ENCODE peak calls at places on chromosome 12, in four cellular contexts. M is HFF-Myc, Q is coronary artery, Y is fibroblast of mammary gland. J is an unnamed sample.
A peak's percentile ranks its signal among the peaks of the same experiment; 100 is the strongest.

GRCh38 chr12:57047981-57048380 is 1.9 kb downstream of the MYO1A start:
- DNase-seq in M (no peak), Q (no peak), Y (peak; percentile 66), J (no peak)

GRCh38 chr12:118302053-118302452 is 70.7 kb downstream of the TAOK3 start:
- DNase-seq in M (peak; percentile 20), Q (no peak), Y (peak; percentile 38), J (no peak)

GRCh38 chr12:124727244-124727673 is 136.4 kb downstream of the SCARB1 start:
- DNase-seq in M (no peak), Q (no peak), Y (peak; percentile 70), J (no peak)

GRCh38 chr12:43914391-43914790 is 78.5 kb downstream of the TMEM117 start:
- DNase-seq in M (no peak), Q (no peak), Y (no peak), J (no peak)

GRCh38 chr12:43733687-43734086 is 24.9 kb downstream of the PUS7L start:
- DNase-seq in M (no peak), Q (no peak), Y (no peak), J (no peak)

GRCh38 chr12:75011120-75011519 is 198.5 kb downstream of the KCNC2 start:
- DNase-seq in M (no peak), Q (no peak), Y (no peak), J (no peak)

GRCh38 chr12:70553391-70553859 is 83.8 kb downstream of the PTPRB start:
- DNase-seq in M (no peak), Q (no peak), Y (no peak), J (no peak)

GRCh38 chr12:65464930-65465329 is 186.4 kb downstream of the MSRB3 start:
- DNase-seq in M (peak; percentile 81), Q (no peak), Y (peak; percentile 89), J (peak; percentile 77)

GRCh38 chr12:6430124-6430989 is 14.4 kb upstream of the CD27 start:
- DNase-seq in M (peak; percentile 93), Q (peak; percentile 95), Y (peak; percentile 99), J (peak; percentile 96)

GRCh38 chr12:131493068-131493826 is 217.6 kb upstream of the SFSWAP start:
- DNase-seq in M (no peak), Q (no peak), Y (no peak), J (no peak)

GRCh38 chr12:96045566-96045965 is 10.2 kb upstream of the LTA4H start:
- DNase-seq in M (no peak), Q (no peak), Y (no peak), J (no peak)

GRCh38 chr12:113222730-113223531 is 1.7 kb downstream of the TPCN1 start:
- DNase-seq in M (peak; percentile 82), Q (no peak), Y (peak; percentile 94), J (peak; percentile 75)

GRCh38 chr12:51505363-51505762 is 80.7 kb downstream of the SLC4A8 start:
- DNase-seq in M (no peak), Q (no peak), Y (no peak), J (no peak)

GRCh38 chr12:113252494-113252893 is 31.2 kb downstream of the TPCN1 start:
- DNase-seq in M (no peak), Q (no peak), Y (no peak), J (no peak)

GRCh38 chr12:120463712-120464111 is 5.8 kb downstream of the SRSF9 start:
- DNase-seq in M (no peak), Q (no peak), Y (no peak), J (no peak)

GRCh38 chr12:32918890-32919791 is 22.6 kb upstream of the PKP2 start:
- DNase-seq in M (no peak), Q (no peak), Y (peak; percentile 72), J (no peak)

GRCh38 chr12:99916555-99916954 is 68.2 kb downstream of the ANKS1B start:
- DNase-seq in M (no peak), Q (no peak), Y (peak; percentile 58), J (no peak)

GRCh38 chr12:59657711-59658110 is 61.9 kb downstream of the SLC16A7 start:
- DNase-seq in M (no peak), Q (no peak), Y (no peak), J (no peak)

GRCh38 chr12:96194901-96195844 is 998 bp downstream of the ELK3 start:
- DNase-seq in M (peak; percentile 65), Q (peak; percentile 72), Y (peak; percentile 92), J (no peak)

GRCh38 chr12:95143784-95144205 is 70.4 kb upstream of the NR2C1 start:
- DNase-seq in M (peak; percentile 9), Q (no peak), Y (peak; percentile 7), J (no peak)

GRCh38 chr12:123571343-123571813 is 13.0 kb upstream of the TMED2 start:
- DNase-seq in M (no peak), Q (peak; percentile 76), Y (peak; percentile 98), J (peak; percentile 39)

GRCh38 chr12:66688836-66689439 is 10.1 kb upstream of the GRIP1 start:
- DNase-seq in M (no peak), Q (no peak), Y (peak; percentile 20), J (no peak)

GRCh38 chr12:117679776-117680175 is 289.0 kb downstream of the KSR2 start:
- DNase-seq in M (no peak), Q (no peak), Y (peak; percentile 43), J (no peak)

GRCh38 chr12:118023461-118023860 is 7.0 kb downstream of the RFC5 start:
- DNase-seq in M (no peak), Q (no peak), Y (no peak), J (no peak)

GRCh38 chr12:42023733-42024494 is 120.8 kb downstream of the GXYLT1 start:
- DNase-seq in M (peak; percentile 20), Q (peak; percentile 85), Y (peak; percentile 68), J (peak; percentile 22)

GRCh38 chr12:107017042-107017441 is 30.1 kb upstream of the MTERF2 start:
- DNase-seq in M (no peak), Q (no peak), Y (no peak), J (no peak)

GRCh38 chr12:107019546-107019945 is 32.6 kb upstream of the MTERF2 start:
- DNase-seq in M (no peak), Q (no peak), Y (no peak), J (no peak)

GRCh38 chr12:107012736-107013425 is 25.9 kb upstream of the MTERF2 start:
- DNase-seq in M (no peak), Q (no peak), Y (no peak), J (no peak)

GRCh38 chr12:107011519-107011918 is 24.6 kb upstream of the MTERF2 start:
- DNase-seq in M (no peak), Q (no peak), Y (no peak), J (no peak)

DNA sequence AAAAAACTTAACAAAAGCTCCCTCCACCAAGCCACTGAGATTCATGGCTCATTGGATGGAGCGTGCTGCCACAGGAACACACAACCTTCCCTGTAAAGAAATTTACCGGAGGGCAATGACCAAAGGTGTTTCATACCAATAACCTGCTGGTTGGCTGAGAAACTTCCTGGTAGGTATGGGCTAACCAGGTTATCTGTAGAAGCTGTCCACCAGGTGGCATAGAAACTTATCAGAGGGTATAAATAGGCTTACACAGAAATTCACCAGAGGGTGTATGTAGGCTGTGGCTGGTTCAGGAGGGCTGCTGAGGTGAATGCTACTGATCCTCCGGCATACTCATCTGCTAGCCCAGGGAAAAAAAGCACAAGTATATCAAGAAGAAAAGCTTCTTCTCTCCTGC is 27.1 kb upstream of the MTERF2 start:
- DNase-seq in M (no peak), Q (no peak), Y (no peak), J (no peak)
- TF ChIP-seq CTCF in M (no peak), Q (no peak), Y (no peak), J (no peak)

GRCh38 chr12:15563683-15564082 is 225.5 kb downstream of the EPS8 start:
- DNase-seq in M (no peak), Q (no peak), Y (peak; percentile 91), J (no peak)
- TF ChIP-seq CTCF in M (no peak), Q (no peak), Y (no peak), J (no peak)

GRCh38 chr12:110015132-110015531 is 15.9 kb downstream of the ANKRD13A start:
- DNase-seq in M (no peak), Q (no peak), Y (no peak), J (no peak)
- TF ChIP-seq CTCF in M (no peak), Q (no peak), Y (no peak), J (no peak)

GRCh38 chr12:21704847-21705246 is 47.2 kb upstream of the LDHB start:
- DNase-seq in M (no peak), Q (no peak), Y (no peak), J (no peak)

GRCh38 chr12:21696603-21697002 is 39.0 kb upstream of the LDHB start:
- DNase-seq in M (no peak), Q (no peak), Y (no peak), J (no peak)

GRCh38 chr12:21697829-21698630 is 40.4 kb upstream of the LDHB start:
- DNase-seq in M (peak; percentile 11), Q (no peak), Y (peak; percentile 62), J (no peak)

GRCh38 chr12:21695896-21696295 is 38.3 kb upstream of the LDHB start:
- DNase-seq in M (no peak), Q (no peak), Y (no peak), J (no peak)

DNA sequence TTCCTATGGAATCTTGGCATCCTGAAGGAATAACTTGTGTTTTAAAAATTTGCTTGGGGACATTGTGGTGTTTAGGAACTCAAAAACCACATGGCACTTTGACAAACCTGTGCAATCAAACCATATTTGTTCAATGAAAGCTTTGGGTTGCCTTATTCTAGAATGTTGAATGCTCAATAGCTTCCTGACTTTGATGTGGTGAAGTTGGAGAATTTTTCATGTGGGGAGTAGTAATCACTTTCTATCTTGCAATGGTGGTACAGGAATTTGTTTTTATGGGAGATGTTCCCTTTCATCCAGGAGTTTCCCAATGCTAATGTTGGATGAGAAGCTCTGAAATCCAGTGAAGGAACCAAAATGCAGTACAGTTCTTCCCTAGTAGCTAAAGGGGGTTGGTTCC is 42.2 kb upstream of the LDHB start:
- DNase-seq in M (no peak), Q (no peak), Y (no peak), J (no peak)
- TF ChIP-seq CTCF in M (no peak), Q (no peak), Y (no peak), J (no peak)

DNA sequence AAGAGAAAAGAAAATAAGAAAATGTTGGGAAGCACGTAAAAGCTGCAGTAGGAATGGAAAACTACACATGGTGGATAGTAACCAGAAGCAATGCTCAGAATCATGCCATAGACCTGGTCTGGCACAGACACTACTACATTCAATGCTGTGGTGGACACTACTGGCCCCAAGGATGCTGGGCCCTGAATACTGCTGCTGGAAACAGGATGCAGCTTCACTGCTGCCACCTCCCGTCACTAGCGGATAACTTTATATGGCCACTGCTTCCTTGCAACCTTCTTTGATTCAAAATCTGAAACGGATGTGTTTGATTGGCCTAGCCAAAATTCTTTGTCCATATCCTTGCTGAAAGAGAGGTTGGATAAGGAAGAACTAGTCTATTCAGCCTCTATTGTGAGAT is 30.7 kb downstream of the ADCY6 start:
- DNase-seq in M (no peak), Q (no peak), Y (no peak), J (no peak)
- TF ChIP-seq CTCF in M (no peak), Q (no peak), Y (no peak), J (no peak)

DNA sequence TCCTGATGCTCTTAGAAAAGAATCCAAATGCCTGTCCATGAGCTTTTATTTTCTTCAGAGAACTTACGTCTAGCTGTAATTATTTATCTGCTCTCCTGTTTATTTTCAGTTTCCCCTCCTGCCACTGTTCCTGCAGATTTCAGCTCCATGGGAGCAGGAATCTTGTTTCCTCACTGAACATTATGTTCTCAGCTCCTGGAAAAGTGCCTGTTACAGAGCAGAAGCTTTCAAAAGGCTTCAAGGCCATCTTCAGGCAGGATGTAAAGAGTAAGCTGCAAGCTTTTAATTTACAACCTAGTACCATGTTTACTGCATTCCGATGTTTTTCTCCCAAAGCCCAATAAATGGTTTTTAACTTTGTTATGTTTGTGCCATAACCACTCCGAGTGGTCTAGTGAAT is 98.4 kb upstream of the BTG1 start:
- DNase-seq in M (no peak), Q (no peak), Y (peak; percentile 82), J (peak; percentile 8)
- TF ChIP-seq CTCF in M (no peak), Q (no peak), Y (peak; percentile 28), J (no peak)

GRCh38 chr12:3122841-3123678 is 45.9 kb downstream of the TSPAN9 start:
- DNase-seq in M (no peak), Q (no peak), Y (peak; percentile 81), J (no peak)
- TF ChIP-seq CTCF in M (no peak), Q (no peak), Y (peak; percentile 29), J (peak; percentile 12)